ENCODE peak calls at places on chromosomes 13 and 19, in five cellular contexts. One of them, this sample, is unnamed.
A peak's percentile ranks its signal among the peaks of the same experiment; 100 is the strongest.

GRCh38 chr19:38665950-38666661 is 18.7 kb downstream of the ACTN4 start:
- DNase-seq in neuronal stem cell: peak; percentile 90
- DNase-seq in IMR-90: peak; percentile 51
- DNase-seq in H1: peak; percentile 79
- DNase-seq in trophoblast cell: no peak
- DNase-seq in this sample: peak; percentile 71

GRCh38 chr13:29500426-29500825 is 95.1 kb downstream of the SLC7A1 start:
- DNase-seq in neuronal stem cell: no peak
- DNase-seq in IMR-90: no peak
- DNase-seq in H1: no peak
- DNase-seq in trophoblast cell: no peak
- DNase-seq in this sample: no peak

GRCh38 chr13:20044086-20044485 is 85.6 kb downstream of the ZMYM2 start:
- DNase-seq in neuronal stem cell: no peak
- DNase-seq in IMR-90: no peak
- DNase-seq in H1: no peak
- DNase-seq in trophoblast cell: no peak
- DNase-seq in this sample: no peak

GRCh38 chr19:33435706-33436359 is 62.3 kb downstream of the CEBPG start:
- DNase-seq in neuronal stem cell: no peak
- DNase-seq in IMR-90: no peak
- DNase-seq in H1: no peak
- DNase-seq in trophoblast cell: no peak
- DNase-seq in this sample: no peak

GRCh38 chr19:37718357-37718756 is 1.2 kb downstream of the ZNF607 start:
- DNase-seq in neuronal stem cell: no peak
- DNase-seq in IMR-90: no peak
- DNase-seq in H1: no peak
- DNase-seq in trophoblast cell: no peak
- DNase-seq in this sample: peak; percentile 6

GRCh38 chr13:47249296-47249695 is 352.4 kb upstream of the HTR2A start:
- DNase-seq in neuronal stem cell: no peak
- DNase-seq in IMR-90: peak; percentile 7
- DNase-seq in H1: no peak
- DNase-seq in trophoblast cell: no peak
- DNase-seq in this sample: no peak

GRCh38 chr19:31174948-31175347 is 174.3 kb downstream of the TSHZ3 start:
- DNase-seq in neuronal stem cell: no peak
- DNase-seq in IMR-90: no peak
- DNase-seq in H1: no peak
- DNase-seq in trophoblast cell: no peak
- DNase-seq in this sample: no peak

GRCh38 chr13:101018720-101019119 is 344.1 kb upstream of the TMTC4 start:
- DNase-seq in neuronal stem cell: no peak
- DNase-seq in IMR-90: peak; percentile 71
- DNase-seq in H1: no peak
- DNase-seq in trophoblast cell: peak; percentile 81
- DNase-seq in this sample: peak; percentile 26

GRCh38 chr19:49470615-49470978 is 3.4 kb upstream of the FLT3LG start:
- DNase-seq in neuronal stem cell: no peak
- DNase-seq in IMR-90: no peak
- DNase-seq in H1: no peak
- DNase-seq in trophoblast cell: no peak
- DNase-seq in this sample: no peak

GRCh38 chr13:105804561-105805190 is 730.8 kb downstream of the EFNB2 start:
- DNase-seq in neuronal stem cell: no peak
- DNase-seq in IMR-90: peak; percentile 59
- DNase-seq in H1: no peak
- DNase-seq in trophoblast cell: no peak
- DNase-seq in this sample: peak; percentile 62

GRCh38 chr13:32940601-32941000 is 75.6 kb upstream of the KL start:
- DNase-seq in neuronal stem cell: no peak
- DNase-seq in IMR-90: peak; percentile 56
- DNase-seq in H1: no peak
- DNase-seq in trophoblast cell: no peak
- DNase-seq in this sample: peak; percentile 71

GRCh38 chr19:46724468-46724867 is 7.6 kb upstream of the PRKD2 start:
- DNase-seq in neuronal stem cell: no peak
- DNase-seq in IMR-90: no peak
- DNase-seq in H1: no peak
- DNase-seq in trophoblast cell: no peak
- DNase-seq in this sample: no peak

GRCh38 chr13:95707442-95708389 is 30.8 kb downstream of the DNAJC3 start:
- DNase-seq in neuronal stem cell: no peak
- DNase-seq in IMR-90: no peak
- DNase-seq in H1: no peak
- DNase-seq in trophoblast cell: no peak
- DNase-seq in this sample: no peak

GRCh38 chr13:22173605-22174004 is 502.7 kb downstream of the FGF9 start:
- DNase-seq in neuronal stem cell: no peak
- DNase-seq in IMR-90: peak; percentile 90
- DNase-seq in H1: no peak
- DNase-seq in trophoblast cell: no peak
- DNase-seq in this sample: peak; percentile 48

GRCh38 chr19:5864013-5864720 is 6.2 kb downstream of the FUT5 start:
- DNase-seq in neuronal stem cell: no peak
- DNase-seq in IMR-90: no peak
- DNase-seq in H1: no peak
- DNase-seq in trophoblast cell: no peak
- DNase-seq in this sample: no peak

GRCh38 chr19:18502633-18503294 is 19.1 kb downstream of the ELL start:
- DNase-seq in neuronal stem cell: no peak
- DNase-seq in IMR-90: no peak
- DNase-seq in H1: no peak
- DNase-seq in trophoblast cell: no peak
- DNase-seq in this sample: no peak

GRCh38 chr19:38303517-38304351 is at the start of gene C19orf33:
- DNase-seq in neuronal stem cell: no peak
- DNase-seq in IMR-90: no peak
- DNase-seq in H1: peak; percentile 69
- DNase-seq in trophoblast cell: peak; percentile 55
- DNase-seq in this sample: no peak

GRCh38 chr13:107867701-107868661 is 347.4 kb downstream of the LIG4 start:
- DNase-seq in neuronal stem cell: peak; percentile 66
- DNase-seq in IMR-90: peak; percentile 57
- DNase-seq in H1: peak; percentile 81
- DNase-seq in trophoblast cell: no peak
- DNase-seq in this sample: peak; percentile 76

GRCh38 chr13:47004022-47004421 is 107.2 kb upstream of the HTR2A start:
- DNase-seq in neuronal stem cell: no peak
- DNase-seq in IMR-90: peak; percentile 10
- DNase-seq in H1: no peak
- DNase-seq in trophoblast cell: no peak
- DNase-seq in this sample: peak; percentile 20

GRCh38 chr13:35954207-35954560 is 177.0 kb downstream of the DCLK1 start:
- DNase-seq in neuronal stem cell: no peak
- DNase-seq in IMR-90: no peak
- DNase-seq in H1: no peak
- DNase-seq in trophoblast cell: no peak
- DNase-seq in this sample: no peak

GRCh38 chr13:41222259-41222852 is 28.0 kb upstream of the KBTBD7 start:
- DNase-seq in neuronal stem cell: peak; percentile 17
- DNase-seq in IMR-90: peak; percentile 40
- DNase-seq in H1: peak; percentile 62
- DNase-seq in trophoblast cell: peak; percentile 52
- DNase-seq in this sample: peak; percentile 63

GRCh38 chr19:16001481-16002312 is 52.9 kb downstream of the OR10H4 start:
- DNase-seq in neuronal stem cell: no peak
- DNase-seq in IMR-90: peak; percentile 77
- DNase-seq in H1: no peak
- DNase-seq in trophoblast cell: no peak
- DNase-seq in this sample: peak; percentile 67

GRCh38 chr13:50220938-50221337 is 205.7 kb downstream of the KCNRG start:
- DNase-seq in neuronal stem cell: no peak
- DNase-seq in IMR-90: no peak
- DNase-seq in H1: no peak
- DNase-seq in trophoblast cell: no peak
- DNase-seq in this sample: peak; percentile 29

GRCh38 chr19:54420383-54421168 is 5.3 kb downstream of the TTYH1 start:
- DNase-seq in neuronal stem cell: peak; percentile 95
- DNase-seq in IMR-90: no peak
- DNase-seq in H1: peak; percentile 82
- DNase-seq in trophoblast cell: no peak
- DNase-seq in this sample: no peak

GRCh38 chr13:103812558-103812957 is 746.3 kb upstream of the SLC10A2 start:
- DNase-seq in neuronal stem cell: no peak
- DNase-seq in IMR-90: no peak
- DNase-seq in H1: no peak
- DNase-seq in trophoblast cell: no peak
- DNase-seq in this sample: no peak

GRCh38 chr13:113671066-113672001 is 4.3 kb downstream of the GRK1 start:
- DNase-seq in neuronal stem cell: no peak
- DNase-seq in IMR-90: no peak
- DNase-seq in H1: no peak
- DNase-seq in trophoblast cell: no peak
- DNase-seq in this sample: no peak

GRCh38 chr13:54949735-54950134 is 1921.1 kb downstream of the OLFM4 start:
- DNase-seq in neuronal stem cell: no peak
- DNase-seq in IMR-90: no peak
- DNase-seq in H1: no peak
- DNase-seq in trophoblast cell: no peak
- DNase-seq in this sample: no peak

GRCh38 chr19:1079566-1080111 is 12.7 kb downstream of the ARHGAP45 start:
- DNase-seq in neuronal stem cell: no peak
- DNase-seq in IMR-90: no peak
- DNase-seq in H1: no peak
- DNase-seq in trophoblast cell: peak; percentile 59
- DNase-seq in this sample: no peak

GRCh38 chr19:7421941-7422744 is 66.7 kb downstream of the PEX11G start:
- DNase-seq in neuronal stem cell: no peak
- DNase-seq in IMR-90: no peak
- DNase-seq in H1: no peak
- DNase-seq in trophoblast cell: peak; percentile 84
- DNase-seq in this sample: peak; percentile 43

GRCh38 chr13:60448907-60449510 is 52.0 kb downstream of the TDRD3 start:
- DNase-seq in neuronal stem cell: peak; percentile 27
- DNase-seq in IMR-90: peak; percentile 68
- DNase-seq in H1: no peak
- DNase-seq in trophoblast cell: no peak
- DNase-seq in this sample: peak; percentile 50

GRCh38 chr19:56403261-56403660 is 871 bp upstream of the ZNF583 start:
- DNase-seq in neuronal stem cell: no peak
- DNase-seq in IMR-90: peak; percentile 39
- DNase-seq in H1: no peak
- DNase-seq in trophoblast cell: no peak
- DNase-seq in this sample: no peak

GRCh38 chr19:56404705-56405056 is 549 bp downstream of the ZNF583 start:
- DNase-seq in neuronal stem cell: no peak
- DNase-seq in IMR-90: no peak
- DNase-seq in H1: no peak
- DNase-seq in trophoblast cell: no peak
- DNase-seq in this sample: no peak

GRCh38 chr19:56400485-56400884 is 3.6 kb upstream of the ZNF583 start:
- DNase-seq in neuronal stem cell: no peak
- DNase-seq in IMR-90: no peak
- DNase-seq in H1: no peak
- DNase-seq in trophoblast cell: no peak
- DNase-seq in this sample: no peak

GRCh38 chr19:56405062-56405461 is 930 bp downstream of the ZNF583 start:
- DNase-seq in neuronal stem cell: no peak
- DNase-seq in IMR-90: no peak
- DNase-seq in H1: no peak
- DNase-seq in trophoblast cell: no peak
- DNase-seq in this sample: no peak

DNA sequence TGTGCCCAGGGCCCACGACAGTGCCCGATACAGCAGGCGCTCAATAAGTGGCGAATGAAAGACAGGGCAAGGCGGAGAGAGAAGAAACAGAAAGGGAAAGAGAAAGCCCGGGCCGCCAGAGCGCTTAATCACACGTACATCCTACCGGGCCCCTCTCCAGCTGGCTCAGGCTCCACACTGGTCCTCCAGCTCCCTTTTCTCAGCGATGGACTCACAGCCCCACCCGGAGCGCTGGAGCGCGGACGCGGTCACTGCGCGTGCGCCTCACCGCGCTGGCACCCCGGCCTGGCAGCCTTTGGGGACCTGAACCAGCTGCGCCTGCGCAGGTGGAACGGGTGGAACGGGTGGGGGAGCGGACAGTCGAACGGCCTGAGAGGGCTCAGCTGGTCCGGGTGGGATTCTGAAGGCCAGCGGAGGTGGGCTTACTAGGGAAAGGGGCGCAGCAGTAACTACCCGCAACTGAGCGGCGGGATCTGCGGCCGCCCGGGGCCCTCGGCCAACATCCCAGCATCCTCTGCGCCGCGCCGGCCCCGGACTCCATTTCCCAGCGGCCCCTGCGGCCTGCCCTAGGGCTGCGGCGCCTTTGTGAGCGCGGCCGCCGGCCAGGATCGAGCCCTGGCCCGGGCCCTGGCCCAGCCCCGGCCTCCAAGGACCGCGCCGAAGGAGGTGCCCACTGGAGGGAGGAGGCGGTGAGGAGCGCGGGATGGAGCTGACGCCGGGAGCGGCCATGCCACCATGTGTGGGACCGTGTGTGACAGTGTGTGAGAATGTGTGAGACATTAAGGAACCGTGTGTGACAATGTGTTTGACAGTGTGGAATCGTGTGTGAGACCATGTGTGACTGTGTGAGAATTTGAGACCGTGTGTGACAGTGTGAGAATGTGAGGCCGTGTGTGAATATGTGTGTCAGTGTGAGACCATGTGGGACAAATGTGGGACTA is at the start of gene ZNF583:
- DNase-seq in neuronal stem cell: peak; percentile 88
- DNase-seq in IMR-90: peak; percentile 97
- DNase-seq in H1: peak; percentile 93
- DNase-seq in trophoblast cell: peak; percentile 82
- DNase-seq in this sample: peak; percentile 95
- H2AK5ac ChIP-seq in neuronal stem cell: no peak within 1 kb of the TSS
- H2AK5ac ChIP-seq in IMR-90: peak within 1 kb of the TSS; percentile 98
- H2AK5ac ChIP-seq in H1: peak within 1 kb of the TSS; percentile 9
- H2AK5ac ChIP-seq in trophoblast cell: peak within 1 kb of the TSS; percentile 6
- H2AK5ac ChIP-seq in this sample: peak within 1 kb of the TSS; percentile 23

GRCh38 chr19:51702754-51703654 is 9.9 kb downstream of the SPACA6 start:
- DNase-seq in neuronal stem cell: no peak
- DNase-seq in IMR-90: no peak
- DNase-seq in H1: peak; percentile 81
- DNase-seq in trophoblast cell: peak; percentile 65
- DNase-seq in this sample: peak; percentile 28
- H2AFZ ChIP-seq in neuronal stem cell: no peak overlapping the region
- H2AFZ ChIP-seq in IMR-90: no peak overlapping the region
- H2AFZ ChIP-seq in H1: peak overlapping the region; percentile 93
- H2AFZ ChIP-seq in trophoblast cell: no peak overlapping the region
- H2AFZ ChIP-seq in this sample: no peak overlapping the region

DNA sequence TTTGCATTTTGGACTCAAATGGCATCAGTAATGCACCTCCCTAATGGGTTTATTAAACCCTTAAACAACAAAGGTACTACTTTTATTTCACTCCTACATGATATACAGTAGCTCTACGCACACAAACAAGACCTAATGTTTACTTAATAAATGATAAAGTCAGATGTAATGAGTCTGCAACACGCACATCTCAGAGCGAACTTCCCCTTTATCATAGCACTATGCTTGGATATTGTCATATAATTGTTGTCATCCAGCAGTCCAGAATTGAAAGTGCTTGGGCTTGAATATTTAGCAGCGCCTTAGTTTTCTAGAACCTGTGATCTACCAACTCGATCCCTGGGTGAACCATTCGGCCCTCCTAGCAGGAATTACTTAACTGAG is 762 bp downstream of the PARP4 start:
- DNase-seq in neuronal stem cell: no peak
- DNase-seq in IMR-90: no peak
- DNase-seq in H1: no peak
- DNase-seq in trophoblast cell: no peak
- DNase-seq in this sample: no peak
- H3K4me3 ChIP-seq in neuronal stem cell: peak overlapping the region; percentile 93
- H3K4me3 ChIP-seq in IMR-90: peak overlapping the region; percentile 91
- H3K4me3 ChIP-seq in H1: peak overlapping the region; percentile 88
- H3K4me3 ChIP-seq in trophoblast cell: no peak overlapping the region
- H3K4me3 ChIP-seq in this sample: peak overlapping the region; percentile 98

GRCh38 chr19:2540251-2540645 is 64.3 kb downstream of the GADD45B start:
- DNase-seq in neuronal stem cell: no peak
- DNase-seq in IMR-90: no peak
- DNase-seq in H1: no peak
- DNase-seq in trophoblast cell: no peak
- DNase-seq in this sample: no peak
- H2AK5ac ChIP-seq in neuronal stem cell: peak overlapping the region; percentile 82
- H2AK5ac ChIP-seq in IMR-90: peak overlapping the region; percentile 97
- H2AK5ac ChIP-seq in H1: no peak overlapping the region
- H2AK5ac ChIP-seq in trophoblast cell: peak overlapping the region; percentile 98
- H2AK5ac ChIP-seq in this sample: peak overlapping the region; percentile 95